ENCODE peak calls at places on chromosomes 7 and 10, in six cellular contexts. F, Y, A, X, Z and H are unnamed samples.

GRCh38 chr10:53108317-53108934 is 335.8 kb upstream of the MBL2 start:
- DNase-seq in F (no peak), Y (no peak), A (no peak), X (no peak), Z (no peak), H (no peak)

GRCh38 chr10:114593240-114593792 is 64.8 kb downstream of the ABLIM1 start:
- DNase-seq in F (no peak), Y (no peak), A (no peak), X (no peak), Z (no peak), H (no peak)

GRCh38 chr7:134613623-134614347 is 32.9 kb upstream of the BPGM start:
- DNase-seq in F (peak), Y (no peak), A (peak), X (no peak), Z (peak), H (no peak)

GRCh38 chr7:30214651-30215137 is 69.7 kb upstream of the ZNRF2 start:
- DNase-seq in F (no peak), Y (peak), A (no peak), X (no peak), Z (no peak), H (no peak)

GRCh38 chr10:76942556-76943416 is 694.8 kb downstream of the KCNMA1 start:
- DNase-seq in F (no peak), Y (no peak), A (peak), X (no peak), Z (no peak), H (no peak)

GRCh38 chr10:125171402-125172316 is 11.3 kb upstream of the CTBP2 start:
- DNase-seq in F (no peak), Y (no peak), A (no peak), X (peak), Z (no peak), H (no peak)

GRCh38 chr7:108358553-108358952 is 97.7 kb downstream of the NRCAM start:
- DNase-seq in F (no peak), Y (peak), A (peak), X (no peak), Z (no peak), H (no peak)

GRCh38 chr7:26393855-26394254 is 102.2 kb downstream of the SNX10 start:
- DNase-seq in F (no peak), Y (no peak), A (no peak), X (no peak), Z (no peak), H (no peak)

GRCh38 chr10:129955591-129956284 is 8.3 kb downstream of the EBF3 start:
- DNase-seq in F (no peak), Y (no peak), A (no peak), X (no peak), Z (no peak), H (no peak)

GRCh38 chr7:15686209-15686956 is at the start of gene MEOX2:
- DNase-seq in F (peak), Y (no peak), A (peak), X (peak), Z (peak), H (peak)

GRCh38 chr10:10865913-10866312 is 151.8 kb upstream of the CELF2 start:
- DNase-seq in F (no peak), Y (no peak), A (no peak), X (no peak), Z (no peak), H (no peak)

GRCh38 chr10:117355064-117355463 is 20.2 kb downstream of the PDZD8 start:
- DNase-seq in F (no peak), Y (no peak), A (no peak), X (no peak), Z (no peak), H (no peak)

GRCh38 chr10:32077896-32078295 is 21.7 kb upstream of the KIF5B start:
- DNase-seq in F (peak), Y (no peak), A (peak), X (no peak), Z (no peak), H (peak)

GRCh38 chr10:672139-672538 is 17.3 kb downstream of the DIP2C start:
- DNase-seq in F (peak), Y (no peak), A (no peak), X (peak), Z (no peak), H (no peak)

GRCh38 chr10:49369216-49370162 is 26.4 kb downstream of the DRGX start:
- DNase-seq in F (no peak), Y (no peak), A (no peak), X (peak), Z (no peak), H (no peak)

GRCh38 chr7:16841681-16842080 is 36.9 kb upstream of the AGR2 start:
- DNase-seq in F (no peak), Y (no peak), A (peak), X (no peak), Z (no peak), H (no peak)

GRCh38 chr7:105198223-105198622 is 184.2 kb downstream of the KMT2E start:
- DNase-seq in F (no peak), Y (no peak), A (peak), X (no peak), Z (no peak), H (no peak)

GRCh38 chr7:45259227-45259596 is 101.6 kb downstream of the RAMP3 start:
- DNase-seq in F (no peak), Y (no peak), A (no peak), X (no peak), Z (no peak), H (no peak)

GRCh38 chr7:153886506-153887391 is 165.4 kb upstream of the DPP6 start:
- DNase-seq in F (no peak), Y (peak), A (no peak), X (no peak), Z (no peak), H (no peak)

GRCh38 chr10:62916157-62916603 is 100.0 kb upstream of the EGR2 start:
- DNase-seq in F (no peak), Y (no peak), A (peak), X (no peak), Z (peak), H (no peak)

GRCh38 chr7:131890191-131890590 is 333.8 kb upstream of the PODXL start:
- DNase-seq in F (no peak), Y (no peak), A (no peak), X (no peak), Z (no peak), H (no peak)

GRCh38 chr10:70343712-70344111 is 38.7 kb downstream of the LRRC20 start:
- DNase-seq in F (no peak), Y (no peak), A (no peak), X (no peak), Z (no peak), H (no peak)